ENCODE peak calls at places on chromosomes 5 and 9, in nine cellular contexts. E, W, G, A, M, Z, J, K and D are unnamed samples.

GRCh38 chr9:137127301-137128157 is 11.4 kb upstream of the GRIN1 start:
- DNase-seq in Z (no peak), W (no peak), G (no peak), M (no peak), E (no peak), K (no peak), A (no peak), J (peak), D (peak)

GRCh38 chr5:67875637-67876036 is 339.9 kb upstream of the PIK3R1 start:
- DNase-seq in Z (no peak), J (no peak), A (no peak), K (no peak), W (no peak), E (no peak), G (no peak), M (no peak), D (no peak)

GRCh38 chr5:96601811-96602244 is 60.3 kb upstream of the CAST start:
- DNase-seq in M (no peak), A (peak), E (peak), J (peak), W (peak), G (no peak), K (peak), Z (peak), D (peak)

GRCh38 chr9:113978954-113979712 is 99.0 kb downstream of the AMBP start:
- DNase-seq in A (no peak), E (no peak), W (no peak), J (no peak), Z (no peak), K (no peak), M (no peak), G (no peak), D (no peak)

GRCh38 chr9:128798896-128799295 is 11.8 kb downstream of the TBC1D13 start:
- DNase-seq in W (no peak), G (no peak), Z (no peak), J (no peak), M (no peak), E (no peak), K (no peak), A (no peak), D (no peak)

GRCh38 chr9:133609311-133610098 is at the start of gene FAM163B:
- DNase-seq in A (peak), K (no peak), J (peak), M (no peak), E (peak), W (peak), G (peak), Z (no peak), D (peak)

GRCh38 chr5:89302102-89302891 is 419.3 kb upstream of the MEF2C start:
- DNase-seq in E (no peak), K (no peak), M (no peak), Z (no peak), G (no peak), J (no peak), A (no peak), W (no peak), D (no peak)

GRCh38 chr5:132770476-132771159 is 6.4 kb downstream of the SEPTIN8 start:
- DNase-seq in M (no peak), Z (no peak), K (no peak), W (no peak), J (peak), A (no peak), E (no peak), G (peak), D (no peak)

GRCh38 chr5:93145767-93146166 is 435.3 kb downstream of the NR2F1-AS1 start:
- DNase-seq in G (no peak), K (no peak), E (no peak), J (peak), A (no peak), Z (no peak), M (no peak), W (no peak), D (no peak)

GRCh38 chr5:2736872-2737271 is 14.6 kb downstream of the IRX2 start:
- DNase-seq in E (no peak), W (no peak), G (peak), Z (no peak), M (no peak), A (no peak), J (no peak), K (no peak), D (no peak)

GRCh38 chr9:136121801-136122200 is 3.1 kb upstream of the TMEM250 start:
- DNase-seq in W (no peak), M (no peak), A (no peak), E (no peak), Z (no peak), K (no peak), J (no peak), G (no peak), D (no peak)

GRCh38 chr9:77854258-77854915 is 177.2 kb downstream of the GNAQ start:
- DNase-seq in E (no peak), J (no peak), K (no peak), G (no peak), A (no peak), M (no peak), Z (no peak), W (no peak), D (no peak)

GRCh38 chr5:135462304-135462703 is 10.2 kb upstream of the TIFAB start:
- DNase-seq in G (peak), W (peak), Z (peak), J (peak), M (no peak), K (no peak), A (peak), E (peak), D (peak)

GRCh38 chr5:343461-344401 is 22.2 kb downstream of the AHRR start:
- DNase-seq in E (peak), G (peak), Z (no peak), J (peak), A (peak), K (peak), M (no peak), W (peak), D (peak)

GRCh38 chr5:117286813-117287212 is 712.2 kb upstream of the SEMA6A start:
- DNase-seq in E (no peak), Z (no peak), G (no peak), A (no peak), W (no peak), K (no peak), M (no peak), J (no peak), D (no peak)

GRCh38 chr5:133398646-133399081 is 213.7 kb downstream of the FSTL4 start:
- DNase-seq in A (no peak), G (no peak), M (no peak), W (no peak), E (peak), Z (no peak), K (no peak), J (no peak), D (no peak)

GRCh38 chr9:31272456-31273295 is 1111.8 kb upstream of the ACO1 start:
- DNase-seq in A (no peak), J (no peak), G (no peak), M (no peak), Z (no peak), W (no peak), K (no peak), E (peak), D (no peak)

GRCh38 chr5:1799110-1799601 is 481 bp downstream of the MRPL36 start:
- DNase-seq in K (no peak), M (no peak), W (no peak), G (no peak), Z (no peak), J (peak), E (no peak), A (peak), D (no peak)

GRCh38 chr5:168123853-168124528 is 167.5 kb upstream of the WWC1 start:
- DNase-seq in A (no peak), E (no peak), K (no peak), G (no peak), J (no peak), Z (no peak), W (no peak), M (no peak), D (no peak)

GRCh38 chr9:94934816-94935328 is 208.4 kb downstream of the AOPEP start:
- DNase-seq in A (no peak), E (no peak), G (no peak), J (no peak), Z (no peak), K (no peak), M (no peak), W (no peak), D (peak)

GRCh38 chr5:56410696-56411095 is 177.6 kb upstream of the ANKRD55 start:
- DNase-seq in A (no peak), W (no peak), E (no peak), M (no peak), J (no peak), K (no peak), Z (no peak), G (no peak), D (no peak)

GRCh38 chr9:3794005-3794404 is 268.2 kb upstream of the RFX3 start:
- DNase-seq in E (no peak), Z (peak), K (no peak), W (no peak), A (peak), G (no peak), M (no peak), J (peak), D (no peak)

GRCh38 chr9:108088916-108089315 is 599.3 kb upstream of the KLF4 start:
- DNase-seq in A (no peak), Z (no peak), M (no peak), E (no peak), K (no peak), W (no peak), J (no peak), G (no peak), D (no peak)

GRCh38 chr9:16870606-16871357 is at the start of gene BNC2:
- DNase-seq in J (peak), A (peak), G (peak), W (peak), K (no peak), M (no peak), E (no peak), Z (peak), D (peak)

GRCh38 chr5:39107350-39107749 is 33.2 kb upstream of the RICTOR start:
- DNase-seq in W (no peak), G (no peak), Z (no peak), M (no peak), J (no peak), E (no peak), A (no peak), K (no peak), D (no peak)

GRCh38 chr5:73625905-73626811 is at the start of gene ARHGEF28:
- DNase-seq in M (no peak), Z (peak), E (peak), K (no peak), G (peak), J (peak), W (peak), A (peak), D (peak)

GRCh38 chr5:7941692-7942091 is 72.7 kb downstream of the MTRR start:
- DNase-seq in W (no peak), A (no peak), K (no peak), G (no peak), J (no peak), Z (no peak), E (no peak), M (no peak), D (no peak)

GRCh38 chr5:54754420-54754819 is 231.0 kb downstream of the ESM1 start:
- DNase-seq in E (no peak), Z (no peak), A (no peak), W (no peak), M (no peak), K (no peak), G (no peak), J (no peak), D (no peak)

GRCh38 chr5:45774528-45774927 is 78.3 kb upstream of the HCN1 start:
- DNase-seq in K (no peak), J (no peak), E (no peak), G (no peak), Z (no peak), M (no peak), A (peak), W (no peak), D (no peak)

GRCh38 chr5:158483202-158483870 is 616.4 kb downstream of the EBF1 start:
- DNase-seq in M (no peak), Z (no peak), G (no peak), W (no peak), E (no peak), K (no peak), A (no peak), J (no peak), D (no peak)

GRCh38 chr5:72108200-72109050 is 1.1 kb downstream of the MAP1B start:
- DNase-seq in J (peak), G (peak), Z (peak), W (peak), M (peak), E (no peak), K (peak), A (peak), D (no peak)

GRCh38 chr9:110199643-110200042 is 8.3 kb downstream of the C9orf152 start:
- DNase-seq in G (no peak), J (no peak), M (no peak), A (no peak), Z (no peak), W (no peak), E (no peak), K (no peak), D (no peak)

GRCh38 chr5:140182075-140182709 is 7.2 kb downstream of the CYSTM1 start:
- DNase-seq in Z (no peak), J (peak), M (no peak), W (no peak), E (no peak), G (no peak), K (no peak), A (no peak), D (no peak)

GRCh38 chr5:134099288-134099872 is 15.1 kb upstream of the TCF7 start:
- DNase-seq in Z (no peak), G (no peak), J (no peak), W (no peak), E (no peak), K (no peak), A (no peak), M (no peak), D (no peak)

GRCh38 chr5:158755221-158755620 is 344.5 kb downstream of the EBF1 start:
- DNase-seq in W (no peak), J (no peak), M (no peak), Z (no peak), K (no peak), G (no peak), A (no peak), E (no peak), D (no peak)

GRCh38 chr9:128163523-128164331 is 3.7 kb downstream of the BBLN start:
- DNase-seq in A (no peak), K (no peak), J (no peak), M (no peak), Z (no peak), W (no peak), G (no peak), E (no peak), D (no peak)